ENCODE peak calls at places on chromosomes 5 and 9, in nine cellular contexts. E, R, Z, L, I, P, D, F and N are unnamed samples. For H3K36me3 and H3K4me1, the result is how much of the 10 kb centered on the place peaks cover.

GRCh38 chr9:35287986-35288515 is 126.2 kb downstream of the UNC13B start:
- DNase-seq in I (no peak), R (no peak), F (no peak), L (no peak), E (no peak), Z (no peak), D (no peak), P (no peak), N (no peak)

GRCh38 chr5:121029536-121030245 is 565.6 kb downstream of the PRR16 start:
- DNase-seq in E (no peak), P (no peak), I (no peak), F (no peak), Z (no peak), L (no peak), R (no peak), D (no peak), N (no peak)

GRCh38 chr5:166073921-166074838 is 2217.3 kb upstream of the WWC1 start:
- DNase-seq in F (no peak), Z (no peak), P (no peak), D (no peak), I (no peak), E (no peak), R (no peak), L (no peak), N (peak)

GRCh38 chr5:139246394-139246793 is 47.1 kb upstream of the MATR3 start:
- DNase-seq in R (no peak), L (no peak), F (no peak), P (no peak), D (no peak), E (no peak), Z (no peak), I (no peak), N (no peak)

GRCh38 chr5:53831496-53831895 is 271.1 kb downstream of the NDUFS4 start:
- DNase-seq in E (no peak), P (no peak), R (no peak), F (no peak), I (no peak), L (no peak), Z (no peak), D (no peak), N (no peak)

GRCh38 chr5:159638481-159638880 is 277.8 kb upstream of the ADRA1B start:
- DNase-seq in L (no peak), R (no peak), D (no peak), E (no peak), I (no peak), F (no peak), P (no peak), Z (no peak), N (no peak)

GRCh38 chr5:145619806-145620205 is 215.3 kb downstream of the PRELID2 start:
- DNase-seq in L (no peak), E (no peak), I (no peak), D (no peak), R (no peak), P (no peak), F (no peak), Z (no peak), N (no peak)

GRCh38 chr9:88996046-88997005 is 5.1 kb downstream of the S1PR3 start:
- DNase-seq in R (no peak), F (no peak), L (peak), D (no peak), P (no peak), I (no peak), E (no peak), Z (no peak), N (no peak)

GRCh38 chr9:65400886-65401285 is 115.9 kb upstream of the FOXD4L5 start:
- DNase-seq in F (no peak), Z (no peak), R (peak), D (no peak), L (no peak), I (no peak), E (no peak), P (no peak), N (no peak)

GRCh38 chr9:108521063-108521462 is 334.7 kb downstream of the ACTL7B start:
- DNase-seq in Z (no peak), F (no peak), L (no peak), R (no peak), I (no peak), D (no peak), E (no peak), P (no peak), N (no peak)

GRCh38 chr5:60844429-60844890 is 391 bp upstream of the ELOVL7 start:
- DNase-seq in I (peak), P (no peak), Z (no peak), L (no peak), F (no peak), D (peak), E (no peak), R (no peak), N (peak)

GRCh38 chr5:178421699-178422399 is 168.3 kb downstream of the COL23A1 start:
- DNase-seq in I (no peak), R (no peak), E (peak), Z (no peak), D (no peak), P (peak), F (no peak), L (no peak), N (no peak)

GRCh38 chr9:15346837-15347236 is 39.8 kb upstream of the TTC39B start:
- DNase-seq in Z (no peak), P (no peak), I (no peak), D (no peak), L (no peak), R (no peak), E (no peak), F (no peak), N (no peak)

GRCh38 chr5:155587458-155587857 is 573.9 kb downstream of the KIF4B start:
- DNase-seq in P (peak), Z (no peak), E (peak), L (no peak), D (no peak), R (no peak), I (no peak), F (no peak), N (no peak)

GRCh38 chr5:136216230-136216629 is 23.3 kb upstream of the SMIM32 start:
- DNase-seq in L (no peak), I (no peak), P (no peak), Z (no peak), F (no peak), D (no peak), E (no peak), R (no peak), N (no peak)

GRCh38 chr9:113621309-113621791 is 157.8 kb downstream of the RGS3 start:
- DNase-seq in E (no peak), R (no peak), I (no peak), Z (peak), D (no peak), F (no peak), P (peak), L (peak), N (no peak)

GRCh38 chr9:98795970-98796363 is 388 bp downstream of the ANKS6 start:
- DNase-seq in F (peak), L (no peak), Z (no peak), P (peak), R (no peak), E (no peak), D (peak), I (no peak), N (no peak)

GRCh38 chr5:10351199-10351881 is 2.2 kb upstream of the MARCHF6 start:
- DNase-seq in D (peak), F (no peak), I (no peak), R (no peak), P (no peak), L (no peak), E (no peak), Z (no peak), N (no peak)

GRCh38 chr9:112241491-112241890 is 66.4 kb upstream of the SUSD1 start:
- DNase-seq in D (no peak), F (no peak), Z (no peak), L (no peak), P (no peak), R (no peak), I (no peak), E (no peak), N (no peak)

DNA sequence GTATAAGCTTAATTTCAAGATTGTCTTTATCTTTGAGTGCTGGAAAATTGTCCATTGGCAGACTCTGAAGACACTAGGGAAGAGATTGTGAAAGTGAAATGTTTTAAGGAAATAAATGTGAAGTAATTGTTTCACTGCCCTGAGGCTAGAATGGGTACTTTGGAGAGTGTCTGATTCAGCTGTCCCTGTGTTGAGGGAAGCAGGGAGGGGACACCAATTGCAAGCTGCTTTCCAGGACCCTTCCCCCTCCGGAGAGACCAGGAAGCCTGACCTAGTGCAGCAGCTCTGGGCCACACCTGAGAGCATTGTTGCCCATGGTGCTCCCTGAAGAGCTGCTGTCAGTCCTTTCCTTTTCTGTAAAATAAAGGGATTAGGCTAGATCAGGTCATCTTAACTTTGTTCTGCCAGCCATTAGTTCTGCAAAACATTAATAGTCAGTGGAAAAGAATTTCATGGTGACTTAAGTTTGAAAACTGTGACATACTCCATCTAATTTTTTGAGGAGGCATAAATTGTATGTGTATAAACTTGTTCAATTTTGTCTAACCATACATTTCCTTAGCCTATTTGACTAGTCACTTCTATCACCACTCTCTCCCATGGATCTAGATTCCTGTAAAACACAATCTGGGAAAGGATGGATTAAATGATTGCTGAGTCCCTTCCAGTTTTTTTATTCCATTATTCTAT is 18.8 kb downstream of the MAP1B start:
- DNase-seq in R (no peak), I (no peak), D (no peak), L (no peak), F (no peak), E (peak), Z (no peak), P (no peak), N (no peak)
- H3K4me3 ChIP-seq in R (no peak), I (no peak), D (no peak), L (no peak), F (no peak), E (no peak), Z (no peak), P (no peak), N (no peak)

DNA sequence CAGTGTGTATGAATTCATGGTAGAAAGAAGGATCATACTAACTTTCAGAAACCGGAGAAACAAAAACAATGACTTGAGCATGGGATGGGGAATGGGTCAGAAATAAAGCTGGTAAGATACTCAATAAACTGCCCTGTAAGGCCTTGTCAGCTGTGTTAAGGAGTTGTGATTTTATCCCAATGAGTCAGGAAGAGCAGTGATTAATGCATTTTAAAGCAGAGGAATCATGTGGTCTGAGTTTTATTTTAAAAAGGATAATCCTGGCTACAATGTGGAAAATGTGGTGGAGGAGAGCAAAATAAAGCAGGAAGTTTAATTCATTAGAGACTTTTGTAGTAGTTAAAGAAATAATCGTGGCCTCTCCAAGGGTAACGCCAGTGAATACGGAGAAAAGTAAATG is 28.7 kb downstream of the DHX29 start:
- DNase-seq in E (no peak), P (no peak), L (no peak), Z (no peak), R (no peak), D (no peak), F (no peak), I (no peak), N (no peak)
- H3K36me3 ChIP-seq in E (half or more), P (under half), L (half or more), Z (under half), R (under half), D (half or more), F (under half), I (half or more), N (under half)

DNA sequence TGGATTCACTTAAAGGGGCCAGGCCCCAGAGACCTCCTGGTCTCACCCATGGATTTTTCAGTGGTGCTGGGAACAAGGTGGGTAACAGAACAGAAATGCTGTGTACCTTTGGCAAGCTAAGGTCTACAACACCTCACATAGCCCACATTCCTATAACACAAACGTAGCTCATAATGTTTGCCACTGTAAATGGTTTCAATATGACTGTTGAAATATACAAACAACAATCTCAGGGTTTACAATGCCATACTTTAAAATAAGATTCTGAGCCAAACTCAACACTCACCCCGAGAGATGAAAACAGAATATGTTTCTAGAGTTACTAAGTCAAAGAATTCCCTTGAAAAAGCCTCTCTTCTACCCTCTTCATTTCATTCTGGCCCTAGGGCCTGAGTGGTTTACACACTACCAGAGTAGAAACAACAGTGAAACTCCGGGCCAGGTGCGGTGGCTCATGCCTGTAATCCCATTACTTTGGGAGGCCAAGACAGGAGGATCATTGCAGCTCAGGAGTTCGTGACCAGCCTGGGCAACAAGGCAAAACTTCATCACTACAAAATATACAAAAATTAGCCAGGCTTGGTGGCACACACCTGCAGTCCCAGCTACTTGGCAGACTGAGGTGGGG is 72.6 kb downstream of the MYO10 start:
- DNase-seq in P (no peak), F (no peak), L (no peak), E (no peak), R (no peak), Z (no peak), I (no peak), D (no peak), N (no peak)
- H3K4me1 ChIP-seq in P (under half), F (under half), L (half or more), E (under half), R (under half), Z (under half), I (under half), D (under half), N (under half)

DNA sequence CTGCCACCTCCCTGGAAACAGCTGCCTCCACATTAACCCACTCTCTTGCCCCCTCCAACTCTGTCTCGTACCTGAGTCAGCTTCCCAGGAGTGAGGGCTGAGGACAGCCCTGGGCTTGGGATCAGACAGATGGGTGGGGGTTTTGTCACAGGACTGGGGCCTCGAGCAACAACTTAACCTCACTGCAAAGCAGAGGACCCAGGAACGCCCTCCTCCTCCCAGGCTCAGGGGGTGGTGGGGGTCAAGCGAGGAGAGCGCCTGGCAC is 446 bp downstream of the SARDH start:
- DNase-seq in D (no peak), F (no peak), I (no peak), Z (no peak), L (no peak), E (no peak), P (no peak), R (no peak), N (no peak)
- H3K4me3 ChIP-seq in D (no peak), F (peak), I (peak), Z (peak), L (no peak), E (peak), P (peak), R (no peak), N (peak)

GRCh38 chr5:149544199-149544472 is 7.1 kb downstream of the CSNK1A1 start:
- DNase-seq in I (no peak), L (no peak), D (no peak), Z (no peak), F (no peak), R (no peak), P (no peak), E (no peak), N (no peak)
- H3K36me3 ChIP-seq in I (under half), L (under half), D (under half), Z (under half), F (under half), R (under half), P (under half), E (half or more), N (half or more)

GRCh38 chr9:106757539-106757938 is 105.4 kb upstream of the ZNF462 start:
- DNase-seq in R (no peak), E (peak), I (no peak), D (no peak), P (no peak), Z (no peak), L (no peak), F (no peak), N (no peak)
- H3K4me1 ChIP-seq in R (under half), E (under half), I (under half), D (under half), P (under half), Z (under half), L (under half), F (under half), N (under half)

DNA sequence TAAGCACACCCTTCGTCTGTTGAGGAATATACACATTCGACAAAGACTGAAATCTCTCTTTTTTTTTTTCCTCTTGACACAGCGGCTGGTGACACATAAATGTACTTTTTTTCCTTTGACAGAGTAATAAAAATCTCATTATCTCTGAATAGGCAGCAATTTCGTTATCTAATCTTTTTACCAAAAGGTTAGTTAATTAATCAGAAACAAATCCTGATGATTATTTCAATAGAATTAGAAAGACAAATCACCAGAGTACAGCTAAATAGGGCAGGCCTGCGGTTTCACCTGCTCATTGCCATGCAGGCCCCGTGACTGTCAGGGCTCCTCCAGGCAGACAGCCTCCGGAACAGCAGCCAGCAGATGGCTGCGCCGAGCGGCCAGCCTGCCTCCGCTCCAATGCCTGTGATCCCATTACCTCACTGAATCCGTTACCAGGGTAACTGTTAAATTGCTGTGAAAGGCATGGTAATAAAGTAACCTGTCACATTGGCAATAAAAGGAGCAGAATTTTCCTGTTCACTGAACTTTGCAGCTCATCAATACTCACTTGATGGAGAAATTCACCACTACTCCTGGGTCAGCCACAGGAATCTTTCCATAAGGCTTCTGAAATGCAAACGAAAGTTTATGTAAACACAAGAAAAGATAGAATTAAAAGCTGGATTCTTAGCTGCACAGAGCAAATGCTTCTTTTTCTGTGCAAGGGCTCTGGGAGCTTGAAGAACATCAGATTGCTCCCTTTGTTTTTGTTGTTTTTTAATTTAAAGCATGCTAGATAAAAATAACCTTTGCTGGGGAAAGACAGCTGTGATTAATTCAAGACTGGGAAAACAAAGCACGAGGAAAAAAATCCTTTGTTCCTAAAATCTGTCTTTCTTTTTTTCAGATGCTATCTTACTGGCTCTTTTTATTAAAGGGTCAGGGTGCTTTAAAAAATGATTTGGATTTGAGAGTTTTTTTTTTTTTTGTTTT is 666.4 kb upstream of the ZNF608 start:
- DNase-seq in P (peak), F (peak), E (peak), D (peak), L (peak), R (no peak), Z (peak), I (no peak), N (peak)
- H3K4me3 ChIP-seq in P (peak), F (no peak), E (peak), D (no peak), L (no peak), R (no peak), Z (no peak), I (no peak), N (no peak)